ENCODE peak calls at places on chromosomes 12 and 14, in six cellular contexts. One of them, this sample, is unnamed.

GRCh38 chr12:125861299-125862281 is 796.4 kb downstream of the AACS start:
- DNase-seq in tibial artery: peak; percentile 75
- DNase-seq in AG09319: no peak
- DNase-seq in right lobe of liver: peak; percentile 86
- DNase-seq in WERI-Rb-1: no peak
- DNase-seq in astrocyte of the spinal cord: no peak
- DNase-seq in this sample: no peak

GRCh38 chr12:1496162-1496925 is 98.0 kb downstream of the FBXL14 start:
- DNase-seq in tibial artery: peak; percentile 79
- DNase-seq in AG09319: no peak
- DNase-seq in WERI-Rb-1: no peak
- DNase-seq in right lobe of liver: no peak
- DNase-seq in astrocyte of the spinal cord: peak; percentile 42
- DNase-seq in this sample: no peak

GRCh38 chr12:19794116-19794515 is 354.8 kb downstream of the AEBP2 start:
- DNase-seq in WERI-Rb-1: no peak
- DNase-seq in AG09319: no peak
- DNase-seq in tibial artery: no peak
- DNase-seq in right lobe of liver: no peak
- DNase-seq in astrocyte of the spinal cord: peak; percentile 8
- DNase-seq in this sample: no peak

GRCh38 chr14:28243600-28243999 is 523.0 kb upstream of the FOXG1 start:
- DNase-seq in AG09319: no peak
- DNase-seq in tibial artery: no peak
- DNase-seq in astrocyte of the spinal cord: peak; percentile 34
- DNase-seq in right lobe of liver: no peak
- DNase-seq in WERI-Rb-1: no peak
- DNase-seq in this sample: no peak

GRCh38 chr12:13713746-13714400 is 267.5 kb downstream of the GRIN2B start:
- DNase-seq in right lobe of liver: no peak
- DNase-seq in AG09319: no peak
- DNase-seq in tibial artery: no peak
- DNase-seq in WERI-Rb-1: peak; percentile 63
- DNase-seq in astrocyte of the spinal cord: no peak
- DNase-seq in this sample: no peak

GRCh38 chr12:39102474-39103209 is 197.3 kb upstream of the CPNE8 start:
- DNase-seq in WERI-Rb-1: no peak
- DNase-seq in tibial artery: no peak
- DNase-seq in astrocyte of the spinal cord: peak; percentile 23
- DNase-seq in right lobe of liver: no peak
- DNase-seq in AG09319: no peak
- DNase-seq in this sample: no peak

GRCh38 chr14:103123634-103124500 is 606 bp downstream of the TNFAIP2 start:
- DNase-seq in AG09319: no peak
- DNase-seq in right lobe of liver: peak; percentile 75
- DNase-seq in astrocyte of the spinal cord: no peak
- DNase-seq in WERI-Rb-1: no peak
- DNase-seq in tibial artery: peak; percentile 81
- DNase-seq in this sample: no peak

GRCh38 chr12:56297400-56297799 is 2.7 kb downstream of the CS start:
- DNase-seq in tibial artery: no peak
- DNase-seq in AG09319: no peak
- DNase-seq in WERI-Rb-1: no peak
- DNase-seq in astrocyte of the spinal cord: no peak
- DNase-seq in right lobe of liver: no peak
- DNase-seq in this sample: no peak

GRCh38 chr12:68113644-68114043 is 45.9 kb downstream of the IFNG start:
- DNase-seq in WERI-Rb-1: peak; percentile 46
- DNase-seq in tibial artery: no peak
- DNase-seq in astrocyte of the spinal cord: no peak
- DNase-seq in right lobe of liver: no peak
- DNase-seq in AG09319: no peak
- DNase-seq in this sample: no peak

GRCh38 chr12:90939382-90939781 is 15.6 kb downstream of the CCER1 start:
- DNase-seq in WERI-Rb-1: no peak
- DNase-seq in astrocyte of the spinal cord: no peak
- DNase-seq in tibial artery: no peak
- DNase-seq in right lobe of liver: no peak
- DNase-seq in AG09319: no peak
- DNase-seq in this sample: no peak

GRCh38 chr14:73753043-73753886 is 39.1 kb upstream of the PNMA1 start:
- DNase-seq in right lobe of liver: peak; percentile 72
- DNase-seq in astrocyte of the spinal cord: peak; percentile 22
- DNase-seq in WERI-Rb-1: no peak
- DNase-seq in tibial artery: no peak
- DNase-seq in AG09319: no peak
- DNase-seq in this sample: no peak

GRCh38 chr12:122950276-122950675 is 16.0 kb downstream of the ABCB9 start:
- DNase-seq in astrocyte of the spinal cord: no peak
- DNase-seq in WERI-Rb-1: no peak
- DNase-seq in tibial artery: no peak
- DNase-seq in right lobe of liver: no peak
- DNase-seq in AG09319: no peak
- DNase-seq in this sample: no peak

GRCh38 chr12:104201238-104202001 is 14.2 kb upstream of the TXNRD1 start:
- DNase-seq in right lobe of liver: no peak
- DNase-seq in AG09319: peak; percentile 19
- DNase-seq in tibial artery: no peak
- DNase-seq in astrocyte of the spinal cord: peak; percentile 65
- DNase-seq in WERI-Rb-1: peak; percentile 50
- DNase-seq in this sample: no peak

GRCh38 chr12:59834659-59835474 is 239.0 kb downstream of the SLC16A7 start:
- DNase-seq in tibial artery: no peak
- DNase-seq in AG09319: peak; percentile 8
- DNase-seq in astrocyte of the spinal cord: peak; percentile 47
- DNase-seq in WERI-Rb-1: no peak
- DNase-seq in right lobe of liver: no peak
- DNase-seq in this sample: no peak

GRCh38 chr14:92902191-92902590 is 20.8 kb upstream of the CHGA start:
- DNase-seq in AG09319: no peak
- DNase-seq in tibial artery: no peak
- DNase-seq in right lobe of liver: no peak
- DNase-seq in WERI-Rb-1: no peak
- DNase-seq in astrocyte of the spinal cord: no peak
- DNase-seq in this sample: no peak

GRCh38 chr12:104805186-104805585 is 152.9 kb downstream of the SLC41A2 start:
- DNase-seq in right lobe of liver: no peak
- DNase-seq in WERI-Rb-1: no peak
- DNase-seq in astrocyte of the spinal cord: peak; percentile 85
- DNase-seq in AG09319: no peak
- DNase-seq in tibial artery: no peak
- DNase-seq in this sample: no peak

GRCh38 chr12:78101181-78101876 is 270.6 kb downstream of the NAV3 start:
- DNase-seq in right lobe of liver: no peak
- DNase-seq in AG09319: no peak
- DNase-seq in WERI-Rb-1: no peak
- DNase-seq in astrocyte of the spinal cord: no peak
- DNase-seq in tibial artery: no peak
- DNase-seq in this sample: no peak

GRCh38 chr14:101620821-101621785 is 59.8 kb downstream of the DIO3 start:
- DNase-seq in right lobe of liver: no peak
- DNase-seq in tibial artery: no peak
- DNase-seq in AG09319: no peak
- DNase-seq in WERI-Rb-1: no peak
- DNase-seq in astrocyte of the spinal cord: no peak
- DNase-seq in this sample: no peak

GRCh38 chr14:51602176-51602759 is 49.4 kb upstream of the FRMD6 start:
- DNase-seq in astrocyte of the spinal cord: no peak
- DNase-seq in AG09319: no peak
- DNase-seq in WERI-Rb-1: no peak
- DNase-seq in right lobe of liver: no peak
- DNase-seq in tibial artery: no peak
- DNase-seq in this sample: no peak

GRCh38 chr14:58540693-58541092 is 97.1 kb upstream of the DACT1 start:
- DNase-seq in astrocyte of the spinal cord: no peak
- DNase-seq in AG09319: no peak
- DNase-seq in WERI-Rb-1: no peak
- DNase-seq in tibial artery: no peak
- DNase-seq in right lobe of liver: no peak
- DNase-seq in this sample: no peak
- TF ChIP-seq CTCF in astrocyte of the spinal cord: no peak
- TF ChIP-seq CTCF in AG09319: no peak
- TF ChIP-seq CTCF in WERI-Rb-1: no peak
- TF ChIP-seq CTCF in tibial artery: no peak
- TF ChIP-seq CTCF in right lobe of liver: no peak
- TF ChIP-seq CTCF in this sample: no peak

DNA sequence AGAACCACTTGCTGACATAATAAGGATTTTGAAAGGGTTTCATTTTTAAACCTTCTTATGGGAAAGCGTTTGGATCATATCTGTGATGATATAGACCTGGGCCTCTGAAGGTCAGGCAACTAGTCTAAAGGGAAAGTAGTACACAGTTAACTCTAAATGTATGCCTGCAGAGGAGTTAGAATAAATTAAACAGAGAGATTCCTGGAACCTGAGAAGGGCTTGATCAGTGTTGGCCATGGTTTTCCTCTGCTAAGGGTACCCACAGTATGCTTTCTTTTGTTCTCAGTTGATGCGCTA is 14.4 kb upstream of the POLR3B start:
- DNase-seq in tibial artery: no peak
- DNase-seq in WERI-Rb-1: no peak
- DNase-seq in AG09319: no peak
- DNase-seq in right lobe of liver: no peak
- DNase-seq in astrocyte of the spinal cord: no peak
- DNase-seq in this sample: no peak
- TF ChIP-seq CTCF in tibial artery: no peak
- TF ChIP-seq CTCF in WERI-Rb-1: no peak
- TF ChIP-seq CTCF in AG09319: no peak
- TF ChIP-seq CTCF in right lobe of liver: no peak
- TF ChIP-seq CTCF in astrocyte of the spinal cord: no peak
- TF ChIP-seq CTCF in this sample: no peak

GRCh38 chr12:102806592-102806991 is 110.5 kb downstream of the PAH start:
- DNase-seq in astrocyte of the spinal cord: no peak
- DNase-seq in tibial artery: no peak
- DNase-seq in right lobe of liver: no peak
- DNase-seq in WERI-Rb-1: no peak
- DNase-seq in AG09319: no peak
- DNase-seq in this sample: no peak

GRCh38 chr12:102814691-102815367 is 102.2 kb downstream of the PAH start:
- DNase-seq in astrocyte of the spinal cord: no peak
- DNase-seq in tibial artery: no peak
- DNase-seq in right lobe of liver: no peak
- DNase-seq in AG09319: no peak
- DNase-seq in WERI-Rb-1: no peak
- DNase-seq in this sample: no peak

GRCh38 chr12:102806110-102806509 is 110.9 kb downstream of the PAH start:
- DNase-seq in WERI-Rb-1: no peak
- DNase-seq in AG09319: no peak
- DNase-seq in tibial artery: no peak
- DNase-seq in astrocyte of the spinal cord: no peak
- DNase-seq in right lobe of liver: no peak
- DNase-seq in this sample: no peak

GRCh38 chr12:102808412-102808811 is 108.6 kb downstream of the PAH start:
- DNase-seq in right lobe of liver: no peak
- DNase-seq in tibial artery: no peak
- DNase-seq in WERI-Rb-1: no peak
- DNase-seq in AG09319: no peak
- DNase-seq in astrocyte of the spinal cord: no peak
- DNase-seq in this sample: no peak

DNA sequence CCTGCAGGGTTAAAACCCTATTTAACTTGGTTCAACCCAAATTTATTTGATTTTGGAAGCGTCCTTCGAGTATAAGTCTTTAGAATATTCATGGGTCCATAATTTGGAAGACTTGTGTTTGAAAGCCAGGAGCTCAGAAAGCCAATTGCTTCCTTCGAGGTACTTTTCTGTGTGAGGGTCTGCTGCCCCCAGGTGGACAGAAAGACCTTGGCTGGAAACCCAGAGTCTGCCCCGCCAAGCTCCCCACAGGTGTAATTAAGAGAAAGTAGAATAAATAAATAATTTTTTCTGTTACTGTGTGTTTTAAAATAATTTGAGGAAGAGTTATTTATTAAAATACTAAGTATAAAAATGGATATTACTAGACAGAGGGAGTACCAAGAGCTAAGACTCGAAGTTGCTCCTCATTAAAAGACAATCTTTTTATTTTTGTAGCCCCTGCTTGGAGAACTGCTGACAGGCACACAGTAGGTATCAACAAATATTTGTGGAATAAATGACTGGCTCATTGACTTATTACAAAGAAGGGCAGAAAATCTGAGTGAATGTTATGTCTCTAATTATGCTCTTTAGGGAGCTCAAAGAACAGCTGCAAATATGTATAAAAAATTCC is 105.8 kb downstream of the PAH start:
- DNase-seq in astrocyte of the spinal cord: no peak
- DNase-seq in WERI-Rb-1: peak; percentile 53
- DNase-seq in right lobe of liver: peak; percentile 26
- DNase-seq in tibial artery: no peak
- DNase-seq in AG09319: no peak
- DNase-seq in this sample: no peak
- TF ChIP-seq CTCF in astrocyte of the spinal cord: peak; percentile 41
- TF ChIP-seq CTCF in WERI-Rb-1: peak; percentile 61
- TF ChIP-seq CTCF in right lobe of liver: peak; percentile 43
- TF ChIP-seq CTCF in tibial artery: no peak
- TF ChIP-seq CTCF in AG09319: peak; percentile 42
- TF ChIP-seq CTCF in this sample: peak; percentile 84

DNA sequence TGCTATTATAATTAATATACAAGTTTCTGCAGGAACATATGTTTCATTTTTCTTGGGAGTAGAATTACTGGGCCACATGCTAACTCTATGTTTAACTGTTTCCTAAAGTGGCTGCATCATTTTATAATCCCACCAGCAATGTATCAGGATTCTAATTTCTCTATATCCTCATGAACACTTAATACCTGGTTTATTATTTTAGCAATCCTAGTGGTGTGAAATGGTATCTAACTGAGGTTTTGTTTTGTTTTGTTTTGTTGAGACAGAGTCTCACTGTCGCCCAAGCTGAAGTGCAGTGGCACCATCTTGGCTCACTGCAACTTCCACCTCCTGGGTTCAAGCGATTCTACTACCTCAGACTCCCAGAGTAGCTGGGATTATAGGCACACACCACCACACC is 6.5 kb downstream of the SPTLC2 start:
- DNase-seq in astrocyte of the spinal cord: no peak
- DNase-seq in WERI-Rb-1: no peak
- DNase-seq in tibial artery: no peak
- DNase-seq in right lobe of liver: no peak
- DNase-seq in AG09319: no peak
- DNase-seq in this sample: no peak
- TF ChIP-seq CTCF in astrocyte of the spinal cord: no peak
- TF ChIP-seq CTCF in WERI-Rb-1: no peak
- TF ChIP-seq CTCF in tibial artery: no peak
- TF ChIP-seq CTCF in right lobe of liver: no peak
- TF ChIP-seq CTCF in AG09319: no peak
- TF ChIP-seq CTCF in this sample: no peak

GRCh38 chr12:57765003-57765697 is 1.7 kb downstream of the CYP27B1 start:
- DNase-seq in right lobe of liver: peak; percentile 49
- DNase-seq in AG09319: no peak
- DNase-seq in WERI-Rb-1: no peak
- DNase-seq in astrocyte of the spinal cord: no peak
- DNase-seq in tibial artery: peak; percentile 67
- DNase-seq in this sample: no peak
- TF ChIP-seq CTCF in right lobe of liver: peak; percentile 27
- TF ChIP-seq CTCF in AG09319: peak; percentile 37
- TF ChIP-seq CTCF in WERI-Rb-1: no peak
- TF ChIP-seq CTCF in astrocyte of the spinal cord: peak; percentile 45
- TF ChIP-seq CTCF in tibial artery: no peak
- TF ChIP-seq CTCF in this sample: no peak